ENCODE peak calls at places on chromosomes 5 and 9, in four cellular contexts. U is SK-N-SH, N is K562, I is HepG2. A is an unnamed sample.

GRCh38 chr5:167466992-167467391 is 824.5 kb upstream of the WWC1 start:
- DNase-seq in I (no peak), N (no peak), U (no peak), A (no peak)

GRCh38 chr5:144028058-144028457 is 142.4 kb downstream of the YIPF5 start:
- DNase-seq in N (no peak), U (no peak), I (no peak), A (peak; percentile 47)

GRCh38 chr5:93626801-93627200 is 43.8 kb downstream of the NR2F1 start:
- DNase-seq in U (no peak), I (no peak), N (no peak), A (no peak)

GRCh38 chr5:155303134-155303533 is 289.6 kb downstream of the KIF4B start:
- DNase-seq in U (no peak), N (no peak), I (no peak), A (no peak)

GRCh38 chr5:67431191-67431590 is 234.6 kb upstream of the CD180 start:
- DNase-seq in N (no peak), U (no peak), I (no peak), A (no peak)

GRCh38 chr5:126107381-126107780 is 315.8 kb upstream of the GRAMD2B start:
- DNase-seq in N (no peak), I (no peak), U (no peak), A (no peak)

GRCh38 chr9:71663216-71663615 is 105.1 kb downstream of the CEMIP2 start:
- DNase-seq in I (no peak), N (no peak), U (no peak), A (peak; percentile 60)

GRCh38 chr5:115898656-115899055 is 56.9 kb downstream of the AP3S1 start:
- DNase-seq in U (no peak), I (no peak), N (no peak), A (no peak)

GRCh38 chr9:33823801-33824200 is 6.8 kb downstream of the UBE2R2 start:
- DNase-seq in U (no peak), I (no peak), N (no peak), A (no peak)

GRCh38 chr9:126720661-126721530 is 83.9 kb upstream of the ZBTB43 start:
- DNase-seq in N (no peak), U (no peak), I (no peak), A (no peak)

GRCh38 chr9:10015755-10016154 is 597.0 kb downstream of the PTPRD start:
- DNase-seq in U (no peak), N (no peak), I (no peak), A (no peak)

GRCh38 chr9:120619751-120620655 is 40.0 kb upstream of the CDK5RAP2 start:
- DNase-seq in I (peak; percentile 56), U (peak; percentile 67), N (peak; percentile 78), A (peak; percentile 81)

GRCh38 chr5:41413067-41413466 is 97.3 kb downstream of the PLCXD3 start:
- DNase-seq in N (no peak), I (no peak), U (no peak), A (no peak)

GRCh38 chr5:151664694-151665583 is 21.8 kb downstream of the SPARC start:
- DNase-seq in I (no peak), U (no peak), N (no peak), A (peak; percentile 94)

GRCh38 chr9:69675563-69675962 is 3.4 kb upstream of the APBA1 start:
- DNase-seq in U (no peak), N (no peak), I (no peak), A (peak; percentile 20)

GRCh38 chr5:151381899-151382298 is 34.5 kb upstream of the SLC36A2 start:
- DNase-seq in U (no peak), I (no peak), N (no peak), A (no peak)

GRCh38 chr9:86202338-86202882 is 57.0 kb downstream of the C9orf153 start:
- DNase-seq in N (peak; percentile 40), I (peak; percentile 16), U (peak; percentile 56), A (peak; percentile 54)

GRCh38 chr5:158074992-158075769 is 216.2 kb upstream of the CLINT1 start:
- DNase-seq in U (peak; percentile 61), I (peak; percentile 10), N (peak; percentile 57), A (peak; percentile 92)

GRCh38 chr5:171840066-171840465 is 54.4 kb downstream of the SMIM23 start:
- DNase-seq in I (no peak), U (no peak), N (peak; percentile 7), A (no peak)

GRCh38 chr5:121797677-121798518 is 53.8 kb upstream of the FTMT start:
- DNase-seq in U (no peak), I (no peak), N (no peak), A (no peak)

GRCh38 chr5:22372376-22372775 is 480.8 kb downstream of the CDH12 start:
- DNase-seq in U (no peak), I (no peak), N (no peak), A (no peak)

GRCh38 chr5:40033009-40033408 is 608.2 kb upstream of the DAB2 start:
- DNase-seq in U (no peak), N (no peak), I (no peak), A (no peak)

GRCh38 chr9:132537352-132537751 is 45.1 kb upstream of the BARHL1 start:
- DNase-seq in N (no peak), I (no peak), U (no peak), A (no peak)

GRCh38 chr9:92327283-92327850 is 1.6 kb downstream of the CENPP start:
- DNase-seq in I (no peak), N (peak; percentile 22), U (no peak), A (no peak)

GRCh38 chr5:63555874-63556273 is 406.4 kb downstream of the HTR1A start:
- DNase-seq in U (no peak), I (no peak), N (no peak), A (no peak)

GRCh38 chr5:91296691-91297143 is 86.4 kb downstream of the ARRDC3 start:
- DNase-seq in I (no peak), U (no peak), N (no peak), A (no peak)

GRCh38 chr5:10452768-10453331 is 11.2 kb downstream of the ROPN1L start:
- DNase-seq in N (peak; percentile 80), I (peak; percentile 55), U (peak; percentile 78), A (peak; percentile 87)

GRCh38 chr5:147369742-147370374 is 135.0 kb downstream of the STK32A start:
- DNase-seq in U (no peak), N (no peak), I (no peak), A (peak; percentile 47)

GRCh38 chr9:35179347-35180271 is 17.8 kb downstream of the UNC13B start:
- DNase-seq in N (no peak), U (no peak), I (no peak), A (no peak)

GRCh38 chr5:115459844-115460243 is 84.7 kb downstream of the FEM1C start:
- DNase-seq in N (no peak), U (no peak), I (no peak), A (no peak)

GRCh38 chr5:39502704-39503103 is 77.9 kb upstream of the DAB2 start:
- DNase-seq in U (no peak), I (no peak), N (no peak), A (no peak)

GRCh38 chr9:107504585-107505455 is 15.3 kb upstream of the KLF4 start:
- DNase-seq in U (no peak), N (no peak), I (peak; percentile 90), A (peak; percentile 87)

GRCh38 chr5:55096860-55097259 is 5.6 kb upstream of the GZMA start:
- DNase-seq in N (no peak), I (no peak), U (no peak), A (no peak)

GRCh38 chr5:148540636-148541035 is 113.7 kb downstream of the HTR4 start:
- DNase-seq in I (no peak), U (no peak), N (peak; percentile 7), A (no peak)

GRCh38 chr5:129506092-129506491 is 46.0 kb downstream of the ADAMTS19 start:
- DNase-seq in I (no peak), U (no peak), N (no peak), A (no peak)

GRCh38 chr5:172463031-172463430 is 8.7 kb upstream of the SH3PXD2B start:
- DNase-seq in I (no peak), N (no peak), U (no peak), A (no peak)

DNA sequence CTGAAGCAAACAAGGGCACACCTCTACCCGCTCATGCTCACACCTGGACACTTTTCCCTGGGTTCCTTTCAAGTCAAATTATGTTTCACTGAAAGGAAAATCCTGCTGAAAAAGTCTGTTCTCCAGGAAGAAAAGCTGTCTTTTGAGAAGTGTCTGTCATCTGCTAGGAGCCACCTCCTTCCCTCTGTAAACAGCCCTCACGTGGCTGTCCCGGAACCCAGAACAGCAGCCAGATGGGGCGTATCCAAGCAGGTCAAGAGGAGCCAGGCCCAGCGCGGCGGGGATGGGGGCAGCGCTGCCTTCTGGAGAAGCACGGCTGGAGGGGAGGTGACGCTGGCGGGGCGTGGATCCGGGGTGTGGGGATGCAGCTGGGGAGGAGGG is at the start of gene PNPLA7:
- DNase-seq in U (peak; percentile 86), I (peak; percentile 70), N (peak; percentile 90), A (peak; percentile 62)
- TF ChIP-seq POLR2AphosphoS5 in U (no peak), I (no peak), N (no peak), A (no peak)

DNA sequence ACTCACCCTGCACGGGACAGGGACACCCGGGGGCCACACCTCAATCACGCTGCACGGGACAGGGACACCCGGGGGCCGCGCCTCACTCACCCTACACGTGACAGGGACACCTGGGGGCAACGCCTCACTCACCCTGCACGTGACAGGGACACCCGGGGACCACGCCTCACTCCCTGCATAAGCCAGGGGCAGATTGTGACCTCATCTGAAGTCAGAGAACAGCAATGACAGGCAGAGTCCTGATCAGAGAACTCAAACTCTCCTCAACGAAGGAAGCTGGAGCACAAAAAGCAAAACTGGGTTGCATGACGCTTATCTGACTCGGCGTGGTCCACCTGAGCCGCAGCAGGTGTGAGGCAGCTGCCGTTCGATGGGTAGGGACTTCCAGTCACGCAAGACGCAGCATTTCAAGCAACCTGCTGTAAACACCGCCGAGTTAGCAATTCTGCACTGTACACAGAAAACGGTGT is 3.2 kb downstream of the TERT start:
- DNase-seq in N (no peak), I (no peak), U (no peak), A (no peak)
- TF ChIP-seq MAX in N (no peak), I (no peak), U (no peak), A (no peak)

GRCh38 chr5:15827786-15828185 is 327.8 kb downstream of the FBXL7 start:
- DNase-seq in U (no peak), N (no peak), I (no peak), A (no peak)
- TF ChIP-seq POLR2AphosphoS5 in U (no peak), N (no peak), I (no peak), A (no peak)

DNA sequence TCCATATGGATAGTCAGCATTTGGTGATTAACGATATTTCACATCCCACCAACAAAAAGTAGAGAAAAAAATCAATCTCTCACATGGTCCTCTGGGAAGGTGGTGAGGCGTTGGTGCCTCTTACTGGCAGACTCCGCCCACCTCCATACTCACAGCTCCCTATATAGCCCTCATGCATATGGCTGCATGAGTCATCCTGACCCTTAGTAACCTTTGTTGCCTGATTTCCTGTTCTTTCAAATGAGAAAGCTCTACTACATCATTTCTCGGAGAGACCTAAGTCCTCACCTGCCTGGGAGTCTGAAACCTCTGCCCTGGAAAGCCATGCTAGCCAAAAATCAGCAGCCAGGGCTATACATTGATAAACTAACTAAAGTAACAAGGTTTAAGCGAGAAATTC is 33.3 kb upstream of the ABCA1 start:
- DNase-seq in N (peak; percentile 69), U (peak; percentile 25), I (peak; percentile 72), A (peak; percentile 49)
- TF ChIP-seq MAX in N (no peak), U (no peak), I (no peak), A (no peak)

DNA sequence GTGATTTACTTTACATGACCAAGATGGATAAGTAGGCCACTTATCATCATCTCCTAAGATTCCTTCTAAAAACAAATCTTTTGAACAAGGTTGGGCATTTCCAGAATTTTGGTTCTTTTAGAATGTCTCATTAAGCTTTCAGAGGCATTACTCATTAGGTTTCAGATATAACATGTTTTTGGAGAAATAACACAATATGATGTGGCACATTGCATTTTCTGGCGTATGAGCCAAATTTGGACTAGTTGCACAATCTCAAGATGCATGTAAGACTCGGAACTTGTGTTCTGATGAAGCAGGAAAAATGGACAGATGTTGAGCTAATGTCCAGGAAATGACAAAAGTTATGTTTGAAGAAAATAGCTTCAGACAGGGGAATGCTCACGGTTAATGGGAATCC is 145.8 kb upstream of the TNC start:
- DNase-seq in I (no peak), U (no peak), N (no peak), A (no peak)
- TF ChIP-seq POLR2AphosphoS5 in I (no peak), U (no peak), N (no peak), A (no peak)

A was measured in endothelial cell of umbilical vein.